ENCODE peak calls at places on chromosomes 12 and 14, in nine cellular contexts. One of them, this sample, is unnamed.

GRCh38 chr14:33307691-33308369 is 369.2 kb downstream of the NPAS3 start:
- DNase-seq in SK-N-MC: no peak
- DNase-seq in HCEC 1CT: no peak
- DNase-seq in foreskin fibroblast: peak
- DNase-seq in heart right ventricle: peak
- DNase-seq in mesothelial cell of epicardium: no peak
- DNase-seq in T-helper 17 cell: no peak
- DNase-seq in activated CD4-positive, alpha-beta T cell treated with anti-CD3 and anti-CD28 coated beads, Interleukin-2, amount 10 ng/mL, durations not matched to agents 7 days and 5 days: no peak
- DNase-seq in activated T-cell treated with anti-CD3 and anti-CD28 coated beads, Interleukin-2, amount 50 U/mL, for 72 hours: no peak
- DNase-seq in this sample: no peak

GRCh38 chr12:55830601-55831406 is 1.4 kb upstream of the DNAJC14 start:
- DNase-seq in SK-N-MC: peak
- DNase-seq in foreskin fibroblast: peak
- DNase-seq in HCEC 1CT: peak
- DNase-seq in activated T-cell treated with anti-CD3 and anti-CD28 coated beads, Interleukin-2, amount 50 U/mL, for 72 hours: peak
- DNase-seq in activated CD4-positive, alpha-beta T cell treated with anti-CD3 and anti-CD28 coated beads, Interleukin-2, amount 10 ng/mL, durations not matched to agents 7 days and 5 days: peak
- DNase-seq in T-helper 17 cell: no peak
- DNase-seq in mesothelial cell of epicardium: peak
- DNase-seq in heart right ventricle: peak
- DNase-seq in this sample: no peak

GRCh38 chr14:24436355-24437019 is 6.1 kb downstream of the SDR39U1 start:
- DNase-seq in SK-N-MC: no peak
- DNase-seq in T-helper 17 cell: no peak
- DNase-seq in heart right ventricle: peak
- DNase-seq in activated CD4-positive, alpha-beta T cell treated with anti-CD3 and anti-CD28 coated beads, Interleukin-2, amount 10 ng/mL, durations not matched to agents 7 days and 5 days: peak
- DNase-seq in HCEC 1CT: peak
- DNase-seq in foreskin fibroblast: peak
- DNase-seq in mesothelial cell of epicardium: no peak
- DNase-seq in activated T-cell treated with anti-CD3 and anti-CD28 coated beads, Interleukin-2, amount 50 U/mL, for 72 hours: peak
- DNase-seq in this sample: no peak

GRCh38 chr12:117188961-117189724 is 1.1 kb downstream of the FBXO21 start:
- DNase-seq in T-helper 17 cell: no peak
- DNase-seq in activated T-cell treated with anti-CD3 and anti-CD28 coated beads, Interleukin-2, amount 50 U/mL, for 72 hours: no peak
- DNase-seq in mesothelial cell of epicardium: peak
- DNase-seq in foreskin fibroblast: peak
- DNase-seq in HCEC 1CT: peak
- DNase-seq in SK-N-MC: no peak
- DNase-seq in activated CD4-positive, alpha-beta T cell treated with anti-CD3 and anti-CD28 coated beads, Interleukin-2, amount 10 ng/mL, durations not matched to agents 7 days and 5 days: no peak
- DNase-seq in heart right ventricle: peak
- DNase-seq in this sample: no peak

GRCh38 chr12:93616584-93617101 is 44.2 kb downstream of the SOCS2 start:
- DNase-seq in activated T-cell treated with anti-CD3 and anti-CD28 coated beads, Interleukin-2, amount 50 U/mL, for 72 hours: no peak
- DNase-seq in SK-N-MC: no peak
- DNase-seq in T-helper 17 cell: no peak
- DNase-seq in mesothelial cell of epicardium: no peak
- DNase-seq in foreskin fibroblast: peak
- DNase-seq in heart right ventricle: no peak
- DNase-seq in HCEC 1CT: peak
- DNase-seq in activated CD4-positive, alpha-beta T cell treated with anti-CD3 and anti-CD28 coated beads, Interleukin-2, amount 10 ng/mL, durations not matched to agents 7 days and 5 days: no peak
- DNase-seq in this sample: no peak

GRCh38 chr12:105825141-105825540 is 313.6 kb downstream of the NUAK1 start:
- DNase-seq in foreskin fibroblast: no peak
- DNase-seq in activated CD4-positive, alpha-beta T cell treated with anti-CD3 and anti-CD28 coated beads, Interleukin-2, amount 10 ng/mL, durations not matched to agents 7 days and 5 days: no peak
- DNase-seq in HCEC 1CT: no peak
- DNase-seq in T-helper 17 cell: no peak
- DNase-seq in mesothelial cell of epicardium: no peak
- DNase-seq in heart right ventricle: no peak
- DNase-seq in SK-N-MC: no peak
- DNase-seq in activated T-cell treated with anti-CD3 and anti-CD28 coated beads, Interleukin-2, amount 50 U/mL, for 72 hours: no peak
- DNase-seq in this sample: no peak

GRCh38 chr12:114742363-114742762 is 58.4 kb upstream of the TBX3 start:
- DNase-seq in HCEC 1CT: no peak
- DNase-seq in T-helper 17 cell: no peak
- DNase-seq in activated CD4-positive, alpha-beta T cell treated with anti-CD3 and anti-CD28 coated beads, Interleukin-2, amount 10 ng/mL, durations not matched to agents 7 days and 5 days: no peak
- DNase-seq in heart right ventricle: no peak
- DNase-seq in SK-N-MC: no peak
- DNase-seq in foreskin fibroblast: no peak
- DNase-seq in activated T-cell treated with anti-CD3 and anti-CD28 coated beads, Interleukin-2, amount 50 U/mL, for 72 hours: no peak
- DNase-seq in mesothelial cell of epicardium: no peak
- DNase-seq in this sample: no peak

GRCh38 chr12:89544730-89545184 is 18.9 kb upstream of the POC1B start:
- DNase-seq in T-helper 17 cell: no peak
- DNase-seq in mesothelial cell of epicardium: no peak
- DNase-seq in activated T-cell treated with anti-CD3 and anti-CD28 coated beads, Interleukin-2, amount 50 U/mL, for 72 hours: no peak
- DNase-seq in foreskin fibroblast: peak
- DNase-seq in HCEC 1CT: no peak
- DNase-seq in activated CD4-positive, alpha-beta T cell treated with anti-CD3 and anti-CD28 coated beads, Interleukin-2, amount 10 ng/mL, durations not matched to agents 7 days and 5 days: no peak
- DNase-seq in SK-N-MC: no peak
- DNase-seq in heart right ventricle: peak
- DNase-seq in this sample: no peak

GRCh38 chr14:54792288-54792687 is 110.3 kb downstream of the GCH1 start:
- DNase-seq in heart right ventricle: no peak
- DNase-seq in foreskin fibroblast: no peak
- DNase-seq in T-helper 17 cell: no peak
- DNase-seq in mesothelial cell of epicardium: no peak
- DNase-seq in SK-N-MC: no peak
- DNase-seq in activated T-cell treated with anti-CD3 and anti-CD28 coated beads, Interleukin-2, amount 50 U/mL, for 72 hours: no peak
- DNase-seq in HCEC 1CT: no peak
- DNase-seq in activated CD4-positive, alpha-beta T cell treated with anti-CD3 and anti-CD28 coated beads, Interleukin-2, amount 10 ng/mL, durations not matched to agents 7 days and 5 days: no peak
- DNase-seq in this sample: no peak

GRCh38 chr12:110874781-110875180 is 28.0 kb downstream of the CCDC63 start:
- DNase-seq in SK-N-MC: no peak
- DNase-seq in foreskin fibroblast: no peak
- DNase-seq in activated CD4-positive, alpha-beta T cell treated with anti-CD3 and anti-CD28 coated beads, Interleukin-2, amount 10 ng/mL, durations not matched to agents 7 days and 5 days: no peak
- DNase-seq in heart right ventricle: no peak
- DNase-seq in HCEC 1CT: no peak
- DNase-seq in activated T-cell treated with anti-CD3 and anti-CD28 coated beads, Interleukin-2, amount 50 U/mL, for 72 hours: no peak
- DNase-seq in mesothelial cell of epicardium: no peak
- DNase-seq in T-helper 17 cell: no peak
- DNase-seq in this sample: no peak

GRCh38 chr12:114263031-114263825 is 142.7 kb downstream of the TBX5 start:
- DNase-seq in HCEC 1CT: no peak
- DNase-seq in heart right ventricle: no peak
- DNase-seq in foreskin fibroblast: peak
- DNase-seq in activated T-cell treated with anti-CD3 and anti-CD28 coated beads, Interleukin-2, amount 50 U/mL, for 72 hours: no peak
- DNase-seq in mesothelial cell of epicardium: no peak
- DNase-seq in activated CD4-positive, alpha-beta T cell treated with anti-CD3 and anti-CD28 coated beads, Interleukin-2, amount 10 ng/mL, durations not matched to agents 7 days and 5 days: no peak
- DNase-seq in SK-N-MC: no peak
- DNase-seq in T-helper 17 cell: no peak
- DNase-seq in this sample: no peak

GRCh38 chr12:69703146-69703642 is 4.1 kb upstream of the BEST3 start:
- DNase-seq in SK-N-MC: no peak
- DNase-seq in activated CD4-positive, alpha-beta T cell treated with anti-CD3 and anti-CD28 coated beads, Interleukin-2, amount 10 ng/mL, durations not matched to agents 7 days and 5 days: no peak
- DNase-seq in heart right ventricle: no peak
- DNase-seq in foreskin fibroblast: no peak
- DNase-seq in HCEC 1CT: no peak
- DNase-seq in mesothelial cell of epicardium: no peak
- DNase-seq in activated T-cell treated with anti-CD3 and anti-CD28 coated beads, Interleukin-2, amount 50 U/mL, for 72 hours: no peak
- DNase-seq in T-helper 17 cell: no peak
- DNase-seq in this sample: no peak

GRCh38 chr12:98388126-98388525 is 127.3 kb upstream of the TMPO start:
- DNase-seq in SK-N-MC: no peak
- DNase-seq in HCEC 1CT: no peak
- DNase-seq in mesothelial cell of epicardium: no peak
- DNase-seq in T-helper 17 cell: no peak
- DNase-seq in foreskin fibroblast: no peak
- DNase-seq in activated CD4-positive, alpha-beta T cell treated with anti-CD3 and anti-CD28 coated beads, Interleukin-2, amount 10 ng/mL, durations not matched to agents 7 days and 5 days: no peak
- DNase-seq in heart right ventricle: no peak
- DNase-seq in activated T-cell treated with anti-CD3 and anti-CD28 coated beads, Interleukin-2, amount 50 U/mL, for 72 hours: no peak
- DNase-seq in this sample: no peak

GRCh38 chr12:8590842-8591545 is 21.7 kb downstream of the AICDA start:
- DNase-seq in activated CD4-positive, alpha-beta T cell treated with anti-CD3 and anti-CD28 coated beads, Interleukin-2, amount 10 ng/mL, durations not matched to agents 7 days and 5 days: no peak
- DNase-seq in heart right ventricle: no peak
- DNase-seq in foreskin fibroblast: no peak
- DNase-seq in SK-N-MC: no peak
- DNase-seq in mesothelial cell of epicardium: no peak
- DNase-seq in T-helper 17 cell: no peak
- DNase-seq in activated T-cell treated with anti-CD3 and anti-CD28 coated beads, Interleukin-2, amount 50 U/mL, for 72 hours: no peak
- DNase-seq in HCEC 1CT: peak
- DNase-seq in this sample: no peak

GRCh38 chr14:68637106-68638021 is 155.5 kb downstream of the ZFP36L1 start:
- DNase-seq in mesothelial cell of epicardium: peak
- DNase-seq in activated CD4-positive, alpha-beta T cell treated with anti-CD3 and anti-CD28 coated beads, Interleukin-2, amount 10 ng/mL, durations not matched to agents 7 days and 5 days: no peak
- DNase-seq in HCEC 1CT: peak
- DNase-seq in T-helper 17 cell: no peak
- DNase-seq in SK-N-MC: no peak
- DNase-seq in activated T-cell treated with anti-CD3 and anti-CD28 coated beads, Interleukin-2, amount 50 U/mL, for 72 hours: no peak
- DNase-seq in heart right ventricle: no peak
- DNase-seq in foreskin fibroblast: peak
- DNase-seq in this sample: no peak

GRCh38 chr12:46675736-46676135 is 150.1 kb downstream of the SLC38A4 start:
- DNase-seq in mesothelial cell of epicardium: no peak
- DNase-seq in SK-N-MC: no peak
- DNase-seq in activated T-cell treated with anti-CD3 and anti-CD28 coated beads, Interleukin-2, amount 50 U/mL, for 72 hours: no peak
- DNase-seq in HCEC 1CT: peak
- DNase-seq in activated CD4-positive, alpha-beta T cell treated with anti-CD3 and anti-CD28 coated beads, Interleukin-2, amount 10 ng/mL, durations not matched to agents 7 days and 5 days: no peak
- DNase-seq in foreskin fibroblast: peak
- DNase-seq in heart right ventricle: no peak
- DNase-seq in T-helper 17 cell: no peak
- DNase-seq in this sample: no peak

GRCh38 chr14:68255697-68256178 is 436.2 kb downstream of the RAD51B start:
- DNase-seq in mesothelial cell of epicardium: no peak
- DNase-seq in T-helper 17 cell: no peak
- DNase-seq in activated CD4-positive, alpha-beta T cell treated with anti-CD3 and anti-CD28 coated beads, Interleukin-2, amount 10 ng/mL, durations not matched to agents 7 days and 5 days: no peak
- DNase-seq in heart right ventricle: no peak
- DNase-seq in foreskin fibroblast: peak
- DNase-seq in activated T-cell treated with anti-CD3 and anti-CD28 coated beads, Interleukin-2, amount 50 U/mL, for 72 hours: no peak
- DNase-seq in HCEC 1CT: peak
- DNase-seq in SK-N-MC: no peak
- DNase-seq in this sample: no peak

GRCh38 chr12:44869503-44869902 is 6.6 kb downstream of the NELL2 start:
- DNase-seq in foreskin fibroblast: no peak
- DNase-seq in mesothelial cell of epicardium: no peak
- DNase-seq in HCEC 1CT: no peak
- DNase-seq in SK-N-MC: no peak
- DNase-seq in heart right ventricle: no peak
- DNase-seq in T-helper 17 cell: no peak
- DNase-seq in activated T-cell treated with anti-CD3 and anti-CD28 coated beads, Interleukin-2, amount 50 U/mL, for 72 hours: no peak
- DNase-seq in activated CD4-positive, alpha-beta T cell treated with anti-CD3 and anti-CD28 coated beads, Interleukin-2, amount 10 ng/mL, durations not matched to agents 7 days and 5 days: no peak
- DNase-seq in this sample: no peak

GRCh38 chr12:120472521-120472920 is 3.0 kb upstream of the SRSF9 start:
- DNase-seq in activated T-cell treated with anti-CD3 and anti-CD28 coated beads, Interleukin-2, amount 50 U/mL, for 72 hours: no peak
- DNase-seq in T-helper 17 cell: no peak
- DNase-seq in activated CD4-positive, alpha-beta T cell treated with anti-CD3 and anti-CD28 coated beads, Interleukin-2, amount 10 ng/mL, durations not matched to agents 7 days and 5 days: no peak
- DNase-seq in heart right ventricle: no peak
- DNase-seq in foreskin fibroblast: no peak
- DNase-seq in mesothelial cell of epicardium: no peak
- DNase-seq in SK-N-MC: no peak
- DNase-seq in HCEC 1CT: no peak
- DNase-seq in this sample: no peak

GRCh38 chr12:122852336-122853275 is 17.3 kb downstream of the HIP1R start:
- DNase-seq in T-helper 17 cell: no peak
- DNase-seq in foreskin fibroblast: peak
- DNase-seq in activated T-cell treated with anti-CD3 and anti-CD28 coated beads, Interleukin-2, amount 50 U/mL, for 72 hours: no peak
- DNase-seq in mesothelial cell of epicardium: no peak
- DNase-seq in SK-N-MC: no peak
- DNase-seq in HCEC 1CT: no peak
- DNase-seq in activated CD4-positive, alpha-beta T cell treated with anti-CD3 and anti-CD28 coated beads, Interleukin-2, amount 10 ng/mL, durations not matched to agents 7 days and 5 days: no peak
- DNase-seq in heart right ventricle: no peak
- DNase-seq in this sample: no peak

GRCh38 chr14:31229638-31230229 is 22.1 kb upstream of the HECTD1 start:
- DNase-seq in activated T-cell treated with anti-CD3 and anti-CD28 coated beads, Interleukin-2, amount 50 U/mL, for 72 hours: no peak
- DNase-seq in mesothelial cell of epicardium: no peak
- DNase-seq in activated CD4-positive, alpha-beta T cell treated with anti-CD3 and anti-CD28 coated beads, Interleukin-2, amount 10 ng/mL, durations not matched to agents 7 days and 5 days: no peak
- DNase-seq in heart right ventricle: peak
- DNase-seq in foreskin fibroblast: peak
- DNase-seq in SK-N-MC: no peak
- DNase-seq in T-helper 17 cell: no peak
- DNase-seq in HCEC 1CT: peak
- DNase-seq in this sample: no peak

GRCh38 chr12:123063535-123063934 is 83.1 kb downstream of the ARL6IP4 start:
- DNase-seq in activated T-cell treated with anti-CD3 and anti-CD28 coated beads, Interleukin-2, amount 50 U/mL, for 72 hours: no peak
- DNase-seq in activated CD4-positive, alpha-beta T cell treated with anti-CD3 and anti-CD28 coated beads, Interleukin-2, amount 10 ng/mL, durations not matched to agents 7 days and 5 days: peak
- DNase-seq in heart right ventricle: no peak
- DNase-seq in mesothelial cell of epicardium: no peak
- DNase-seq in HCEC 1CT: peak
- DNase-seq in T-helper 17 cell: no peak
- DNase-seq in foreskin fibroblast: peak
- DNase-seq in SK-N-MC: no peak
- DNase-seq in this sample: no peak

GRCh38 chr14:90495357-90496276 is 98.8 kb downstream of the CALM1 start:
- DNase-seq in activated T-cell treated with anti-CD3 and anti-CD28 coated beads, Interleukin-2, amount 50 U/mL, for 72 hours: peak
- DNase-seq in foreskin fibroblast: peak
- DNase-seq in activated CD4-positive, alpha-beta T cell treated with anti-CD3 and anti-CD28 coated beads, Interleukin-2, amount 10 ng/mL, durations not matched to agents 7 days and 5 days: peak
- DNase-seq in SK-N-MC: peak
- DNase-seq in mesothelial cell of epicardium: peak
- DNase-seq in heart right ventricle: peak
- DNase-seq in T-helper 17 cell: peak
- DNase-seq in HCEC 1CT: peak
- DNase-seq in this sample: no peak

GRCh38 chr12:132424118-132424438 is 65.9 kb upstream of the FBRSL1 start:
- DNase-seq in activated CD4-positive, alpha-beta T cell treated with anti-CD3 and anti-CD28 coated beads, Interleukin-2, amount 10 ng/mL, durations not matched to agents 7 days and 5 days: no peak
- DNase-seq in T-helper 17 cell: no peak
- DNase-seq in SK-N-MC: no peak
- DNase-seq in activated T-cell treated with anti-CD3 and anti-CD28 coated beads, Interleukin-2, amount 50 U/mL, for 72 hours: no peak
- DNase-seq in mesothelial cell of epicardium: no peak
- DNase-seq in HCEC 1CT: no peak
- DNase-seq in foreskin fibroblast: no peak
- DNase-seq in heart right ventricle: no peak
- DNase-seq in this sample: no peak

GRCh38 chr14:77037886-77038511 is 9.5 kb upstream of the IRF2BPL start:
- DNase-seq in T-helper 17 cell: no peak
- DNase-seq in foreskin fibroblast: peak
- DNase-seq in HCEC 1CT: peak
- DNase-seq in heart right ventricle: no peak
- DNase-seq in activated T-cell treated with anti-CD3 and anti-CD28 coated beads, Interleukin-2, amount 50 U/mL, for 72 hours: peak
- DNase-seq in SK-N-MC: no peak
- DNase-seq in mesothelial cell of epicardium: no peak
- DNase-seq in activated CD4-positive, alpha-beta T cell treated with anti-CD3 and anti-CD28 coated beads, Interleukin-2, amount 10 ng/mL, durations not matched to agents 7 days and 5 days: peak
- DNase-seq in this sample: peak

GRCh38 chr14:60061371-60061770 is 30.4 kb upstream of the PCNX4 start:
- DNase-seq in foreskin fibroblast: peak
- DNase-seq in activated CD4-positive, alpha-beta T cell treated with anti-CD3 and anti-CD28 coated beads, Interleukin-2, amount 10 ng/mL, durations not matched to agents 7 days and 5 days: no peak
- DNase-seq in HCEC 1CT: no peak
- DNase-seq in mesothelial cell of epicardium: no peak
- DNase-seq in T-helper 17 cell: no peak
- DNase-seq in activated T-cell treated with anti-CD3 and anti-CD28 coated beads, Interleukin-2, amount 50 U/mL, for 72 hours: no peak
- DNase-seq in SK-N-MC: no peak
- DNase-seq in heart right ventricle: no peak
- DNase-seq in this sample: no peak

GRCh38 chr12:121748571-121749265 is 36.2 kb downstream of the TMEM120B start:
- DNase-seq in activated T-cell treated with anti-CD3 and anti-CD28 coated beads, Interleukin-2, amount 50 U/mL, for 72 hours: no peak
- DNase-seq in mesothelial cell of epicardium: no peak
- DNase-seq in heart right ventricle: peak
- DNase-seq in SK-N-MC: no peak
- DNase-seq in activated CD4-positive, alpha-beta T cell treated with anti-CD3 and anti-CD28 coated beads, Interleukin-2, amount 10 ng/mL, durations not matched to agents 7 days and 5 days: peak
- DNase-seq in HCEC 1CT: peak
- DNase-seq in foreskin fibroblast: peak
- DNase-seq in T-helper 17 cell: no peak
- DNase-seq in this sample: no peak

GRCh38 chr14:80987235-80988032 is 32.0 kb downstream of the TSHR start:
- DNase-seq in HCEC 1CT: peak
- DNase-seq in T-helper 17 cell: peak
- DNase-seq in activated CD4-positive, alpha-beta T cell treated with anti-CD3 and anti-CD28 coated beads, Interleukin-2, amount 10 ng/mL, durations not matched to agents 7 days and 5 days: peak
- DNase-seq in foreskin fibroblast: peak
- DNase-seq in heart right ventricle: peak
- DNase-seq in mesothelial cell of epicardium: peak
- DNase-seq in activated T-cell treated with anti-CD3 and anti-CD28 coated beads, Interleukin-2, amount 50 U/mL, for 72 hours: peak
- DNase-seq in SK-N-MC: peak
- DNase-seq in this sample: peak

GRCh38 chr12:49260165-49260564 is 4.7 kb upstream of the TUBA1C start:
- DNase-seq in activated CD4-positive, alpha-beta T cell treated with anti-CD3 and anti-CD28 coated beads, Interleukin-2, amount 10 ng/mL, durations not matched to agents 7 days and 5 days: no peak
- DNase-seq in foreskin fibroblast: peak
- DNase-seq in SK-N-MC: no peak
- DNase-seq in heart right ventricle: no peak
- DNase-seq in mesothelial cell of epicardium: no peak
- DNase-seq in activated T-cell treated with anti-CD3 and anti-CD28 coated beads, Interleukin-2, amount 50 U/mL, for 72 hours: no peak
- DNase-seq in T-helper 17 cell: no peak
- DNase-seq in HCEC 1CT: peak
- DNase-seq in this sample: no peak

GRCh38 chr12:47184813-47185212 is 105.1 kb upstream of the AMIGO2 start:
- DNase-seq in activated CD4-positive, alpha-beta T cell treated with anti-CD3 and anti-CD28 coated beads, Interleukin-2, amount 10 ng/mL, durations not matched to agents 7 days and 5 days: no peak
- DNase-seq in foreskin fibroblast: no peak
- DNase-seq in heart right ventricle: no peak
- DNase-seq in SK-N-MC: no peak
- DNase-seq in HCEC 1CT: no peak
- DNase-seq in mesothelial cell of epicardium: no peak
- DNase-seq in activated T-cell treated with anti-CD3 and anti-CD28 coated beads, Interleukin-2, amount 50 U/mL, for 72 hours: no peak
- DNase-seq in T-helper 17 cell: no peak
- DNase-seq in this sample: no peak

GRCh38 chr12:42213023-42213422 is 25.0 kb downstream of the YAF2 start:
- DNase-seq in activated CD4-positive, alpha-beta T cell treated with anti-CD3 and anti-CD28 coated beads, Interleukin-2, amount 10 ng/mL, durations not matched to agents 7 days and 5 days: no peak
- DNase-seq in HCEC 1CT: peak
- DNase-seq in T-helper 17 cell: no peak
- DNase-seq in SK-N-MC: no peak
- DNase-seq in foreskin fibroblast: peak
- DNase-seq in heart right ventricle: peak
- DNase-seq in mesothelial cell of epicardium: peak
- DNase-seq in activated T-cell treated with anti-CD3 and anti-CD28 coated beads, Interleukin-2, amount 50 U/mL, for 72 hours: no peak
- DNase-seq in this sample: no peak

This sample was measured in activated T-helper 9 cell treated with anti-CD3 and anti-CD28 coated beads, Interleukin-2, amount 50 U/mL, for 16 hours.